ENCODE peak calls at places on chromosome 11, in ten cellular contexts. M, T, Y, E, U, G, C, Q, D and J are unnamed samples.

GRCh38 chr11:13108416-13108815 is 99.3 kb downstream of the RASSF10 start:
- DNase-seq in E (no peak), Y (no peak), Q (no peak), G (no peak), T (no peak), D (no peak), M (no peak), C (no peak), U (no peak), J (no peak)

GRCh38 chr11:106381895-106382294 is 304.4 kb downstream of the AASDHPPT start:
- DNase-seq in U (no peak), C (no peak), G (no peak), Q (no peak), D (no peak), E (no peak), T (no peak), Y (no peak), M (no peak), J (no peak)

GRCh38 chr11:63915961-63916836 is 765 bp downstream of the RCOR2 start:
- DNase-seq in D (peak), G (no peak), E (no peak), T (peak), M (peak), Y (no peak), C (peak), Q (no peak), U (peak), J (peak)

GRCh38 chr11:44407211-44407996 is 97.5 kb upstream of the ALX4 start:
- DNase-seq in G (no peak), Y (no peak), E (no peak), C (no peak), U (no peak), Q (no peak), M (no peak), D (no peak), T (no peak), J (no peak)

GRCh38 chr11:72217856-72218745 is 1.5 kb downstream of the FOLR2 start:
- DNase-seq in T (peak), E (no peak), Y (peak), M (no peak), U (no peak), Q (no peak), G (no peak), D (no peak), C (no peak), J (peak)

GRCh38 chr11:48058064-48058463 is 77.7 kb downstream of the PTPRJ start:
- DNase-seq in U (no peak), M (no peak), Q (no peak), T (no peak), Y (no peak), E (no peak), C (no peak), D (no peak), G (no peak), J (no peak)

GRCh38 chr11:72684236-72684912 is 10.2 kb upstream of the PDE2A start:
- DNase-seq in C (peak), M (peak), Q (peak), E (peak), D (peak), G (peak), U (peak), T (peak), Y (no peak), J (no peak)

GRCh38 chr11:134644489-134645456 is 232.7 kb upstream of the B3GAT1 start:
- DNase-seq in Q (no peak), D (no peak), Y (peak), E (no peak), C (no peak), G (no peak), M (no peak), U (no peak), T (no peak), J (no peak)

GRCh38 chr11:68643576-68643975 is 40.8 kb upstream of the GAL start:
- DNase-seq in Q (no peak), Y (no peak), C (no peak), E (no peak), D (no peak), T (no peak), M (no peak), G (no peak), U (peak), J (no peak)

GRCh38 chr11:10305964-10306918 is 1.4 kb downstream of the ADM start:
- DNase-seq in U (peak), Y (no peak), D (peak), T (peak), G (no peak), E (peak), M (peak), Q (no peak), C (peak), J (peak)

GRCh38 chr11:69320326-69320725 is 26.4 kb downstream of the MYEOV start:
- DNase-seq in C (peak), G (no peak), U (peak), Y (peak), T (no peak), D (no peak), E (no peak), M (no peak), Q (no peak), J (no peak)

GRCh38 chr11:120568572-120569307 is 57.2 kb downstream of the GRIK4 start:
- DNase-seq in U (no peak), Q (no peak), T (no peak), M (no peak), G (no peak), E (no peak), Y (no peak), C (no peak), D (no peak), J (no peak)

GRCh38 chr11:70169632-70170031 is 33.5 kb upstream of the FADD start:
- DNase-seq in M (no peak), D (no peak), U (no peak), C (no peak), Y (no peak), G (no peak), T (no peak), E (no peak), Q (no peak), J (no peak)

GRCh38 chr11:121571466-121571865 is 118.7 kb upstream of the SORL1-AS1 start:
- DNase-seq in U (no peak), D (no peak), G (no peak), E (no peak), T (no peak), C (no peak), Q (no peak), M (no peak), Y (no peak), J (no peak)

GRCh38 chr11:112292785-112293407 is 32.2 kb upstream of the PLET1 start:
- DNase-seq in T (no peak), G (peak), Q (no peak), Y (no peak), M (no peak), D (no peak), E (no peak), C (no peak), U (peak), J (no peak)

GRCh38 chr11:73787051-73787642 is 527 bp upstream of the MRPL48 start:
- DNase-seq in T (peak), D (peak), Y (no peak), U (no peak), Q (no peak), G (no peak), E (no peak), C (no peak), M (no peak), J (no peak)

GRCh38 chr11:83025267-83025704 is 46.4 kb downstream of the RAB30 start:
- DNase-seq in E (no peak), G (peak), Q (no peak), M (no peak), U (no peak), D (no peak), C (no peak), T (no peak), Y (no peak), J (peak)

GRCh38 chr11:965206-965775 is 39.6 kb downstream of the AP2A2 start:
- DNase-seq in C (no peak), T (no peak), E (no peak), U (no peak), G (no peak), Y (no peak), D (no peak), M (no peak), Q (no peak), J (no peak)

GRCh38 chr11:111795333-111795985 is 29.3 kb upstream of the PPP2R1B start:
- DNase-seq in M (no peak), U (peak), G (no peak), T (no peak), D (no peak), C (no peak), Y (no peak), Q (no peak), E (no peak), J (no peak)